ENCODE peak calls at places on chromosomes 5 and 9, in ten cellular contexts. One of them, this sample, is unnamed.

GRCh38 chr5:177116631-177117373 is 16.8 kb upstream of the NSD1 start:
- DNase-seq in HFF-Myc: no peak
- DNase-seq in heart left ventricle: peak
- DNase-seq in left lung: peak
- DNase-seq in epithelial cell of esophagus: peak
- DNase-seq in CD8-positive, alpha-beta memory T cell: peak
- DNase-seq in activated naive CD8-positive, alpha-beta T cell treated with anti-CD3 and anti-CD28 coated beads, Interleukin-2, amount 50 U/mL, for 24 hours: peak
- DNase-seq in memory B cell: peak
- DNase-seq in endodermal cell: peak
- DNase-seq in GM13977: peak
- DNase-seq in this sample: peak

GRCh38 chr9:37425298-37425752 is 2.8 kb downstream of the GRHPR start:
- DNase-seq in activated naive CD8-positive, alpha-beta T cell treated with anti-CD3 and anti-CD28 coated beads, Interleukin-2, amount 50 U/mL, for 24 hours: no peak
- DNase-seq in endodermal cell: no peak
- DNase-seq in GM13977: no peak
- DNase-seq in epithelial cell of esophagus: no peak
- DNase-seq in memory B cell: no peak
- DNase-seq in HFF-Myc: no peak
- DNase-seq in heart left ventricle: no peak
- DNase-seq in CD8-positive, alpha-beta memory T cell: no peak
- DNase-seq in left lung: no peak
- DNase-seq in this sample: no peak

GRCh38 chr9:72696481-72696880 is 175.1 kb downstream of the TMC1 start:
- DNase-seq in memory B cell: no peak
- DNase-seq in HFF-Myc: no peak
- DNase-seq in GM13977: no peak
- DNase-seq in endodermal cell: no peak
- DNase-seq in activated naive CD8-positive, alpha-beta T cell treated with anti-CD3 and anti-CD28 coated beads, Interleukin-2, amount 50 U/mL, for 24 hours: no peak
- DNase-seq in epithelial cell of esophagus: no peak
- DNase-seq in heart left ventricle: no peak
- DNase-seq in CD8-positive, alpha-beta memory T cell: no peak
- DNase-seq in left lung: no peak
- DNase-seq in this sample: no peak

GRCh38 chr5:34538026-34538672 is 118.0 kb upstream of the RAI14 start:
- DNase-seq in GM13977: no peak
- DNase-seq in heart left ventricle: no peak
- DNase-seq in CD8-positive, alpha-beta memory T cell: no peak
- DNase-seq in endodermal cell: peak
- DNase-seq in HFF-Myc: no peak
- DNase-seq in left lung: no peak
- DNase-seq in memory B cell: no peak
- DNase-seq in activated naive CD8-positive, alpha-beta T cell treated with anti-CD3 and anti-CD28 coated beads, Interleukin-2, amount 50 U/mL, for 24 hours: peak
- DNase-seq in epithelial cell of esophagus: peak
- DNase-seq in this sample: no peak

GRCh38 chr9:128115187-128116103 is 12.1 kb downstream of the PTGES2 start:
- DNase-seq in heart left ventricle: peak
- DNase-seq in left lung: peak
- DNase-seq in HFF-Myc: no peak
- DNase-seq in memory B cell: peak
- DNase-seq in activated naive CD8-positive, alpha-beta T cell treated with anti-CD3 and anti-CD28 coated beads, Interleukin-2, amount 50 U/mL, for 24 hours: peak
- DNase-seq in GM13977: peak
- DNase-seq in epithelial cell of esophagus: no peak
- DNase-seq in CD8-positive, alpha-beta memory T cell: no peak
- DNase-seq in endodermal cell: peak
- DNase-seq in this sample: no peak

GRCh38 chr9:70168521-70168920 is 90.3 kb upstream of the SMC5 start:
- DNase-seq in GM13977: no peak
- DNase-seq in CD8-positive, alpha-beta memory T cell: no peak
- DNase-seq in heart left ventricle: no peak
- DNase-seq in endodermal cell: no peak
- DNase-seq in left lung: no peak
- DNase-seq in memory B cell: no peak
- DNase-seq in HFF-Myc: no peak
- DNase-seq in activated naive CD8-positive, alpha-beta T cell treated with anti-CD3 and anti-CD28 coated beads, Interleukin-2, amount 50 U/mL, for 24 hours: no peak
- DNase-seq in epithelial cell of esophagus: no peak
- DNase-seq in this sample: no peak

GRCh38 chr5:119343042-119343441 is 12.8 kb upstream of the TNFAIP8 start:
- DNase-seq in CD8-positive, alpha-beta memory T cell: no peak
- DNase-seq in activated naive CD8-positive, alpha-beta T cell treated with anti-CD3 and anti-CD28 coated beads, Interleukin-2, amount 50 U/mL, for 24 hours: no peak
- DNase-seq in left lung: no peak
- DNase-seq in heart left ventricle: no peak
- DNase-seq in GM13977: no peak
- DNase-seq in endodermal cell: no peak
- DNase-seq in HFF-Myc: no peak
- DNase-seq in epithelial cell of esophagus: no peak
- DNase-seq in memory B cell: no peak
- DNase-seq in this sample: no peak

GRCh38 chr9:131614340-131614739 is 69.0 kb downstream of the PRRT1B start:
- DNase-seq in memory B cell: no peak
- DNase-seq in CD8-positive, alpha-beta memory T cell: no peak
- DNase-seq in left lung: no peak
- DNase-seq in epithelial cell of esophagus: no peak
- DNase-seq in heart left ventricle: peak
- DNase-seq in HFF-Myc: no peak
- DNase-seq in GM13977: no peak
- DNase-seq in endodermal cell: no peak
- DNase-seq in activated naive CD8-positive, alpha-beta T cell treated with anti-CD3 and anti-CD28 coated beads, Interleukin-2, amount 50 U/mL, for 24 hours: no peak
- DNase-seq in this sample: no peak

GRCh38 chr9:92988215-92988731 is 41.0 kb downstream of the FGD3 start:
- DNase-seq in heart left ventricle: no peak
- DNase-seq in HFF-Myc: no peak
- DNase-seq in CD8-positive, alpha-beta memory T cell: no peak
- DNase-seq in memory B cell: no peak
- DNase-seq in endodermal cell: no peak
- DNase-seq in activated naive CD8-positive, alpha-beta T cell treated with anti-CD3 and anti-CD28 coated beads, Interleukin-2, amount 50 U/mL, for 24 hours: no peak
- DNase-seq in GM13977: no peak
- DNase-seq in left lung: no peak
- DNase-seq in epithelial cell of esophagus: peak
- DNase-seq in this sample: no peak

GRCh38 chr5:56641635-56642255 is 173.6 kb upstream of the MAP3K1 start:
- DNase-seq in epithelial cell of esophagus: no peak
- DNase-seq in activated naive CD8-positive, alpha-beta T cell treated with anti-CD3 and anti-CD28 coated beads, Interleukin-2, amount 50 U/mL, for 24 hours: no peak
- DNase-seq in memory B cell: no peak
- DNase-seq in heart left ventricle: no peak
- DNase-seq in endodermal cell: no peak
- DNase-seq in GM13977: no peak
- DNase-seq in CD8-positive, alpha-beta memory T cell: no peak
- DNase-seq in left lung: no peak
- DNase-seq in HFF-Myc: no peak
- DNase-seq in this sample: no peak

GRCh38 chr5:4947106-4947505 is 193.0 kb upstream of the ADAMTS16 start:
- DNase-seq in epithelial cell of esophagus: no peak
- DNase-seq in activated naive CD8-positive, alpha-beta T cell treated with anti-CD3 and anti-CD28 coated beads, Interleukin-2, amount 50 U/mL, for 24 hours: no peak
- DNase-seq in memory B cell: no peak
- DNase-seq in endodermal cell: no peak
- DNase-seq in CD8-positive, alpha-beta memory T cell: no peak
- DNase-seq in HFF-Myc: no peak
- DNase-seq in GM13977: no peak
- DNase-seq in heart left ventricle: no peak
- DNase-seq in left lung: no peak
- DNase-seq in this sample: no peak

GRCh38 chr5:94908889-94909480 is 290.5 kb downstream of the SLF1 start:
- DNase-seq in activated naive CD8-positive, alpha-beta T cell treated with anti-CD3 and anti-CD28 coated beads, Interleukin-2, amount 50 U/mL, for 24 hours: peak
- DNase-seq in CD8-positive, alpha-beta memory T cell: no peak
- DNase-seq in HFF-Myc: peak
- DNase-seq in epithelial cell of esophagus: peak
- DNase-seq in endodermal cell: no peak
- DNase-seq in GM13977: peak
- DNase-seq in heart left ventricle: no peak
- DNase-seq in left lung: no peak
- DNase-seq in memory B cell: peak
- DNase-seq in this sample: no peak

GRCh38 chr9:20835364-20836286 is 151.6 kb downstream of the FOCAD start:
- DNase-seq in CD8-positive, alpha-beta memory T cell: no peak
- DNase-seq in HFF-Myc: no peak
- DNase-seq in left lung: no peak
- DNase-seq in GM13977: no peak
- DNase-seq in endodermal cell: no peak
- DNase-seq in epithelial cell of esophagus: peak
- DNase-seq in activated naive CD8-positive, alpha-beta T cell treated with anti-CD3 and anti-CD28 coated beads, Interleukin-2, amount 50 U/mL, for 24 hours: no peak
- DNase-seq in memory B cell: no peak
- DNase-seq in heart left ventricle: no peak
- DNase-seq in this sample: no peak

GRCh38 chr5:102561894-102562760 is 63.3 kb upstream of the SLCO6A1 start:
- DNase-seq in left lung: peak
- DNase-seq in epithelial cell of esophagus: peak
- DNase-seq in GM13977: no peak
- DNase-seq in HFF-Myc: no peak
- DNase-seq in CD8-positive, alpha-beta memory T cell: no peak
- DNase-seq in heart left ventricle: no peak
- DNase-seq in memory B cell: no peak
- DNase-seq in activated naive CD8-positive, alpha-beta T cell treated with anti-CD3 and anti-CD28 coated beads, Interleukin-2, amount 50 U/mL, for 24 hours: peak
- DNase-seq in endodermal cell: peak
- DNase-seq in this sample: peak

GRCh38 chr9:130255638-130255930 is 10.0 kb upstream of the HMCN2 start:
- DNase-seq in epithelial cell of esophagus: no peak
- DNase-seq in activated naive CD8-positive, alpha-beta T cell treated with anti-CD3 and anti-CD28 coated beads, Interleukin-2, amount 50 U/mL, for 24 hours: no peak
- DNase-seq in GM13977: no peak
- DNase-seq in memory B cell: no peak
- DNase-seq in left lung: no peak
- DNase-seq in HFF-Myc: no peak
- DNase-seq in heart left ventricle: no peak
- DNase-seq in endodermal cell: peak
- DNase-seq in CD8-positive, alpha-beta memory T cell: no peak
- DNase-seq in this sample: no peak

GRCh38 chr9:16727452-16728127 is 142.9 kb downstream of the BNC2 start:
- DNase-seq in endodermal cell: no peak
- DNase-seq in heart left ventricle: no peak
- DNase-seq in epithelial cell of esophagus: no peak
- DNase-seq in left lung: no peak
- DNase-seq in HFF-Myc: no peak
- DNase-seq in activated naive CD8-positive, alpha-beta T cell treated with anti-CD3 and anti-CD28 coated beads, Interleukin-2, amount 50 U/mL, for 24 hours: no peak
- DNase-seq in GM13977: no peak
- DNase-seq in memory B cell: no peak
- DNase-seq in CD8-positive, alpha-beta memory T cell: no peak
- DNase-seq in this sample: no peak

GRCh38 chr9:19769213-19769612 is 19.6 kb downstream of the SLC24A2 start:
- DNase-seq in heart left ventricle: no peak
- DNase-seq in epithelial cell of esophagus: peak
- DNase-seq in HFF-Myc: no peak
- DNase-seq in CD8-positive, alpha-beta memory T cell: no peak
- DNase-seq in activated naive CD8-positive, alpha-beta T cell treated with anti-CD3 and anti-CD28 coated beads, Interleukin-2, amount 50 U/mL, for 24 hours: no peak
- DNase-seq in left lung: no peak
- DNase-seq in endodermal cell: no peak
- DNase-seq in GM13977: no peak
- DNase-seq in memory B cell: no peak
- DNase-seq in this sample: no peak

GRCh38 chr9:136088939-136089696 is 6.0 kb downstream of the NACC2 start:
- DNase-seq in left lung: peak
- DNase-seq in HFF-Myc: no peak
- DNase-seq in endodermal cell: no peak
- DNase-seq in memory B cell: no peak
- DNase-seq in activated naive CD8-positive, alpha-beta T cell treated with anti-CD3 and anti-CD28 coated beads, Interleukin-2, amount 50 U/mL, for 24 hours: no peak
- DNase-seq in heart left ventricle: peak
- DNase-seq in CD8-positive, alpha-beta memory T cell: no peak
- DNase-seq in epithelial cell of esophagus: no peak
- DNase-seq in GM13977: no peak
- DNase-seq in this sample: no peak

GRCh38 chr9:130304141-130304540 is 38.6 kb downstream of the HMCN2 start:
- DNase-seq in HFF-Myc: no peak
- DNase-seq in GM13977: no peak
- DNase-seq in epithelial cell of esophagus: no peak
- DNase-seq in activated naive CD8-positive, alpha-beta T cell treated with anti-CD3 and anti-CD28 coated beads, Interleukin-2, amount 50 U/mL, for 24 hours: no peak
- DNase-seq in endodermal cell: no peak
- DNase-seq in left lung: no peak
- DNase-seq in CD8-positive, alpha-beta memory T cell: no peak
- DNase-seq in heart left ventricle: no peak
- DNase-seq in memory B cell: no peak
- DNase-seq in this sample: no peak

GRCh38 chr9:121537283-121537682 is 37.6 kb upstream of the GGTA1 start:
- DNase-seq in epithelial cell of esophagus: no peak
- DNase-seq in memory B cell: no peak
- DNase-seq in endodermal cell: no peak
- DNase-seq in CD8-positive, alpha-beta memory T cell: no peak
- DNase-seq in activated naive CD8-positive, alpha-beta T cell treated with anti-CD3 and anti-CD28 coated beads, Interleukin-2, amount 50 U/mL, for 24 hours: no peak
- DNase-seq in heart left ventricle: no peak
- DNase-seq in left lung: no peak
- DNase-seq in HFF-Myc: no peak
- DNase-seq in GM13977: no peak
- DNase-seq in this sample: no peak

GRCh38 chr9:91197232-91198181 is 164.2 kb downstream of the AUH start:
- DNase-seq in HFF-Myc: peak
- DNase-seq in memory B cell: no peak
- DNase-seq in activated naive CD8-positive, alpha-beta T cell treated with anti-CD3 and anti-CD28 coated beads, Interleukin-2, amount 50 U/mL, for 24 hours: no peak
- DNase-seq in epithelial cell of esophagus: peak
- DNase-seq in GM13977: no peak
- DNase-seq in CD8-positive, alpha-beta memory T cell: no peak
- DNase-seq in left lung: peak
- DNase-seq in heart left ventricle: peak
- DNase-seq in endodermal cell: no peak
- DNase-seq in this sample: no peak

GRCh38 chr5:171317225-171317624 is 8.2 kb downstream of the TLX3 start:
- DNase-seq in HFF-Myc: no peak
- DNase-seq in endodermal cell: no peak
- DNase-seq in left lung: no peak
- DNase-seq in GM13977: no peak
- DNase-seq in CD8-positive, alpha-beta memory T cell: no peak
- DNase-seq in heart left ventricle: no peak
- DNase-seq in epithelial cell of esophagus: no peak
- DNase-seq in memory B cell: no peak
- DNase-seq in activated naive CD8-positive, alpha-beta T cell treated with anti-CD3 and anti-CD28 coated beads, Interleukin-2, amount 50 U/mL, for 24 hours: no peak
- DNase-seq in this sample: no peak

GRCh38 chr5:109034276-109034675 is 286.6 kb downstream of the FER start:
- DNase-seq in endodermal cell: no peak
- DNase-seq in heart left ventricle: no peak
- DNase-seq in memory B cell: no peak
- DNase-seq in left lung: no peak
- DNase-seq in activated naive CD8-positive, alpha-beta T cell treated with anti-CD3 and anti-CD28 coated beads, Interleukin-2, amount 50 U/mL, for 24 hours: no peak
- DNase-seq in GM13977: no peak
- DNase-seq in epithelial cell of esophagus: no peak
- DNase-seq in HFF-Myc: no peak
- DNase-seq in CD8-positive, alpha-beta memory T cell: no peak
- DNase-seq in this sample: no peak

GRCh38 chr5:155726267-155726666 is 600.7 kb upstream of the SGCD start:
- DNase-seq in GM13977: peak
- DNase-seq in CD8-positive, alpha-beta memory T cell: no peak
- DNase-seq in endodermal cell: peak
- DNase-seq in left lung: no peak
- DNase-seq in epithelial cell of esophagus: peak
- DNase-seq in heart left ventricle: no peak
- DNase-seq in activated naive CD8-positive, alpha-beta T cell treated with anti-CD3 and anti-CD28 coated beads, Interleukin-2, amount 50 U/mL, for 24 hours: no peak
- DNase-seq in HFF-Myc: peak
- DNase-seq in memory B cell: no peak
- DNase-seq in this sample: no peak

GRCh38 chr9:105656131-105656921 is 5.9 kb upstream of the TAL2 start:
- DNase-seq in HFF-Myc: no peak
- DNase-seq in heart left ventricle: peak
- DNase-seq in CD8-positive, alpha-beta memory T cell: no peak
- DNase-seq in activated naive CD8-positive, alpha-beta T cell treated with anti-CD3 and anti-CD28 coated beads, Interleukin-2, amount 50 U/mL, for 24 hours: peak
- DNase-seq in endodermal cell: peak
- DNase-seq in GM13977: peak
- DNase-seq in memory B cell: no peak
- DNase-seq in left lung: peak
- DNase-seq in epithelial cell of esophagus: peak
- DNase-seq in this sample: no peak

GRCh38 chr9:15882883-15883282 is 330.0 kb downstream of the CCDC171 start:
- DNase-seq in endodermal cell: no peak
- DNase-seq in HFF-Myc: no peak
- DNase-seq in activated naive CD8-positive, alpha-beta T cell treated with anti-CD3 and anti-CD28 coated beads, Interleukin-2, amount 50 U/mL, for 24 hours: no peak
- DNase-seq in heart left ventricle: no peak
- DNase-seq in left lung: no peak
- DNase-seq in GM13977: no peak
- DNase-seq in CD8-positive, alpha-beta memory T cell: no peak
- DNase-seq in memory B cell: no peak
- DNase-seq in epithelial cell of esophagus: no peak
- DNase-seq in this sample: no peak

GRCh38 chr5:66440202-66440680 is 156.0 kb upstream of the MAST4 start:
- DNase-seq in heart left ventricle: peak
- DNase-seq in CD8-positive, alpha-beta memory T cell: no peak
- DNase-seq in GM13977: peak
- DNase-seq in activated naive CD8-positive, alpha-beta T cell treated with anti-CD3 and anti-CD28 coated beads, Interleukin-2, amount 50 U/mL, for 24 hours: peak
- DNase-seq in endodermal cell: no peak
- DNase-seq in epithelial cell of esophagus: peak
- DNase-seq in HFF-Myc: no peak
- DNase-seq in left lung: no peak
- DNase-seq in memory B cell: no peak
- DNase-seq in this sample: no peak

GRCh38 chr5:97618721-97619120 is 435.7 kb upstream of the RIOK2 start:
- DNase-seq in HFF-Myc: no peak
- DNase-seq in heart left ventricle: no peak
- DNase-seq in CD8-positive, alpha-beta memory T cell: no peak
- DNase-seq in memory B cell: no peak
- DNase-seq in epithelial cell of esophagus: peak
- DNase-seq in left lung: no peak
- DNase-seq in endodermal cell: no peak
- DNase-seq in GM13977: no peak
- DNase-seq in activated naive CD8-positive, alpha-beta T cell treated with anti-CD3 and anti-CD28 coated beads, Interleukin-2, amount 50 U/mL, for 24 hours: no peak
- DNase-seq in this sample: no peak

This sample was measured in activated CD4-positive, alpha-beta T cell treated with anti-CD3 and anti-CD28 coated beads, Interleukin-2, amount 10 ng/mL, durations not matched to agents 7 days and 5 days.